ENCODE peak calls at places on chromosomes 7 and 10, in nine cellular contexts. P is A549, N is hepatocyte, F is lung, J is adipocyte, R is astrocyte, C is aorta, Q is small intestine, M is esophagus squamous epithelium. O is an unnamed sample.
A peak's percentile ranks its signal among the peaks of the same experiment; 100 is the strongest.

GRCh38 chr10:21169271-21169670 is 272.2 kb upstream of the NEBL start:
- DNase-seq in P (no peak), N (no peak), F (no peak), J (no peak), R (no peak), C (no peak), Q (no peak), M (no peak), O (no peak)

GRCh38 chr10:91598211-91598981 is 34.5 kb downstream of the PPP1R3C start:
- DNase-seq in P (peak; percentile 84), N (peak; percentile 36), F (no peak), J (peak; percentile 67), R (peak; percentile 92), C (no peak), Q (peak; percentile 46), M (no peak), O (no peak)

GRCh38 chr7:140877249-140877524 is 47.5 kb downstream of the BRAF start:
- DNase-seq in P (no peak), N (no peak), F (no peak), J (peak; percentile 23), R (no peak), C (no peak), Q (no peak), M (no peak), O (no peak)

GRCh38 chr7:102125127-102125561 is 161.5 kb upstream of the SH2B2 start:
- DNase-seq in P (peak; percentile 83), N (peak; percentile 77), F (peak; percentile 84), J (peak; percentile 82), R (peak; percentile 89), C (peak; percentile 94), Q (no peak), M (no peak), O (no peak)

GRCh38 chr7:39622609-39623311 is 612 bp upstream of the RALA start:
- DNase-seq in P (peak; percentile 54), N (no peak), F (no peak), J (no peak), R (no peak), C (no peak), Q (no peak), M (no peak), O (no peak)

GRCh38 chr7:137682596-137682995 is 164.2 kb downstream of the DGKI start:
- DNase-seq in P (no peak), N (no peak), F (no peak), J (peak; percentile 61), R (peak; percentile 99), C (no peak), Q (no peak), M (no peak), O (no peak)

GRCh38 chr10:97163141-97163540 is 22.6 kb downstream of the SLIT1 start:
- DNase-seq in P (no peak), N (no peak), F (no peak), J (no peak), R (no peak), C (no peak), Q (no peak), M (no peak), O (no peak)

GRCh38 chr7:139915864-139916716 is 87.0 kb downstream of the TBXAS1 start:
- DNase-seq in P (peak; percentile 96), N (peak; percentile 47), F (peak; percentile 54), J (peak; percentile 94), R (peak; percentile 99), C (peak; percentile 77), Q (peak; percentile 10), M (no peak), O (peak; percentile 50)

GRCh38 chr7:118111347-118111746 is 72.6 kb upstream of the LSM8 start:
- DNase-seq in P (no peak), N (no peak), F (no peak), J (no peak), R (no peak), C (no peak), Q (no peak), M (no peak), O (no peak)

GRCh38 chr7:88638583-88638982 is 120.9 kb upstream of the ZNF804B start:
- DNase-seq in P (no peak), N (no peak), F (no peak), J (no peak), R (no peak), C (no peak), Q (no peak), M (no peak), O (no peak)

GRCh38 chr10:16853201-16853600 is 36.0 kb upstream of the RSU1 start:
- DNase-seq in P (no peak), N (peak; percentile 21), F (no peak), J (peak; percentile 74), R (peak; percentile 32), C (no peak), Q (no peak), M (no peak), O (peak; percentile 71)

GRCh38 chr10:69406302-69406811 is 10.4 kb downstream of the TACR2 start:
- DNase-seq in P (no peak), N (no peak), F (no peak), J (no peak), R (no peak), C (no peak), Q (no peak), M (no peak), O (no peak)

GRCh38 chr10:70954373-70954772 is 66.0 kb upstream of the PCBD1 start:
- DNase-seq in P (no peak), N (no peak), F (no peak), J (no peak), R (no peak), C (no peak), Q (no peak), M (no peak), O (no peak)

GRCh38 chr7:11176922-11177445 is 203.3 kb downstream of the PHF14 start:
- DNase-seq in P (no peak), N (no peak), F (no peak), J (no peak), R (no peak), C (no peak), Q (no peak), M (no peak), O (no peak)

GRCh38 chr7:148856891-148857290 is 27.2 kb downstream of the EZH2 start:
- DNase-seq in P (no peak), N (no peak), F (no peak), J (no peak), R (peak; percentile 48), C (no peak), Q (no peak), M (no peak), O (no peak)

DNA sequence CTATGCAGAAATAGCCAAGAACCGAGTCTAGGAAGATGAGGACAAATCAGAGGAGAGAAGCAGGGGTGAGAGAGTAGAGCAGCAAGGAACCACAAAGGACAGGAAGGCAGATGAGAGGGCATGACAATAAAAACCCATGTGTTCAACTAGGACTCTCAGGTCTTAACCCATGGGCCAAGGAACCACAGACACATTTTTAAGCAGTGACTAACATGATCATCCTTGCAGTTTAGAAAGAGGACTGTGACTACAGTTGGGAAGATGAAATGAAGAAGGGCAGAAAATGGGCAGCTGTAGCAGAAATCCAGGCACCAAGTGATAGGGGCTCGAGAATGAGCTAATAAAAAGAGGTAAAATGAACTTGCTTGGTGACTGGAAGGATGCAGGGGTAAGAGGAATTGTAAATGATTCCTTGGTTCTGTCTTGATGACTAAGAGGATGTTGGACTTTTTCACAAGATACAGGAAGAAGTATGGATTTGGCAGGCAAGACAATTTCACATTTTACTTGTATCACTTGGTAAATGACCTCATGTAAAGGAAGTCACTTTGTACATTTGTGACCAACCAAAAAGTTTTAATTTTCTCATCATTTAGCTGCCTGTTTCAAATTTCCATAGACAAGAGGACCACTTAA is 22.8 kb downstream of the SGMS1 start:
- DNase-seq in P (no peak), N (no peak), F (no peak), J (no peak), R (no peak), C (no peak), Q (no peak), M (no peak), O (no peak)
- H3K4me3 ChIP-seq in P (no peak overlapping the region), N (no peak overlapping the region), F (no peak overlapping the region), J (no peak overlapping the region), R (no peak overlapping the region), C (no peak overlapping the region), Q (no peak overlapping the region), M (no peak overlapping the region), O (no peak overlapping the region)

GRCh38 chr7:24323961-24324480 is 40.0 kb downstream of the NPY start:
- DNase-seq in P (no peak), N (no peak), F (no peak), J (no peak), R (no peak), C (no peak), Q (no peak), M (no peak), O (peak; percentile 85)
- H3K4me1 ChIP-seq in P (no peaks in the 10 kb centered on the region), N (no peaks in the 10 kb centered on the region), F (no peaks in the 10 kb centered on the region), J (no peaks in the 10 kb centered on the region), R (no peaks in the 10 kb centered on the region), C (no peaks in the 10 kb centered on the region), Q (no peaks in the 10 kb centered on the region), M (no peaks in the 10 kb centered on the region), O (peaks cover 22% of the 10 kb centered on the region)

DNA sequence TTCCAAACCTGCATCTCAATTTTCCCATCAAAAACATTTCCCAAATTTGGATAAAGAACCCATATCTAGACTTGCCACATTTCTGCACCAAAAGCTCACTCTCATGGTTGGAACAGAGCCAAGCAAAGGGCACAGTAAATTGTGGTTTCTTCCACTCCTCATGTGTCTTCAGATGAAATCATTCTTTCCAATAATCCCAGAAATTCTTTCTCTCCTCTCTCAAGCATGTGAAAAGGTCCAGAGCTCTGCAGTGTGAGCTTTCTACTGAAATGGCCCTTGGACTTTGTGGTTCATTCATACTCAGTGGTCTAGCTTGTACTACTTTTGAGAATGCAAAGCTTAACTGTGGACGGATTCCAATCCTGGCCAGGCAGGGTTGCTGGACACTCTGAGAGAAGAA is 19.8 kb downstream of the PRSS2 start:
- DNase-seq in P (no peak), N (no peak), F (no peak), J (no peak), R (no peak), C (no peak), Q (no peak), M (no peak), O (no peak)
- H3K4me3 ChIP-seq in P (no peak overlapping the region), N (no peak overlapping the region), F (no peak overlapping the region), J (no peak overlapping the region), R (no peak overlapping the region), C (no peak overlapping the region), Q (no peak overlapping the region), M (no peak overlapping the region), O (no peak overlapping the region)

GRCh38 chr10:131900350-131901152 is at the start of gene PPP2R2D:
- DNase-seq in P (peak; percentile 92), N (peak; percentile 98), F (peak; percentile 95), J (peak; percentile 98), R (peak; percentile 65), C (peak; percentile 98), Q (peak; percentile 95), M (peak; percentile 62), O (peak; percentile 79)

GRCh38 chr10:131902211-131902610 is 1.4 kb downstream of the PPP2R2D start:
- DNase-seq in P (no peak), N (no peak), F (no peak), J (peak; percentile 18), R (no peak), C (peak; percentile 32), Q (no peak), M (no peak), O (no peak)

GRCh38 chr10:131901181-131901829 is 497 bp downstream of the PPP2R2D start:
- DNase-seq in P (peak; percentile 28), N (peak; percentile 80), F (peak; percentile 46), J (peak; percentile 72), R (no peak), C (peak; percentile 83), Q (peak; percentile 73), M (no peak), O (peak; percentile 12)

GRCh38 chr10:131905279-131905595 is 4.4 kb downstream of the PPP2R2D start:
- DNase-seq in P (no peak), N (no peak), F (no peak), J (no peak), R (no peak), C (peak; percentile 16), Q (no peak), M (no peak), O (no peak)

GRCh38 chr10:131902691-131903090 is 1.9 kb downstream of the PPP2R2D start:
- DNase-seq in P (no peak), N (no peak), F (no peak), J (no peak), R (no peak), C (peak; percentile 36), Q (no peak), M (no peak), O (no peak)
- H3K4me1 ChIP-seq in P (peaks cover 60% of the 10 kb centered on the region), N (peaks cover 33% of the 10 kb centered on the region), F (peaks cover 23% of the 10 kb centered on the region), J (peaks cover 32% of the 10 kb centered on the region), R (peaks cover 18% of the 10 kb centered on the region), C (peaks cover 5% of the 10 kb centered on the region), Q (peaks cover 19% of the 10 kb centered on the region), M (peaks cover 34% of the 10 kb centered on the region), O (no peaks in the 10 kb centered on the region)